ENCODE peak calls at places on chromosomes 12 and 14, in nine cellular contexts. One of them, this sample, is unnamed.

GRCh38 chr12:68641138-68641537 is 30.4 kb downstream of the RAP1B start:
- DNase-seq in T-helper 9 cell: no peak
- DNase-seq in iPS-NIHi11: no peak
- DNase-seq in HTR-8/SVneo: no peak
- DNase-seq in BE2C: no peak
- DNase-seq in RCC 7860: no peak
- DNase-seq in lower leg skin: no peak
- DNase-seq in glomerular endothelial cell: no peak
- DNase-seq in stimulated activated CD4-positive, alpha-beta T cell treated with anti-CD3 and anti-CD28 coated beads, Interleukin-2, amount 100 ng/mL, for 24 hours: peak; percentile 58
- DNase-seq in this sample: no peak

GRCh38 chr12:47343684-47344567 is 264.2 kb upstream of the AMIGO2 start:
- DNase-seq in glomerular endothelial cell: no peak
- DNase-seq in T-helper 9 cell: no peak
- DNase-seq in lower leg skin: no peak
- DNase-seq in stimulated activated CD4-positive, alpha-beta T cell treated with anti-CD3 and anti-CD28 coated beads, Interleukin-2, amount 100 ng/mL, for 24 hours: no peak
- DNase-seq in BE2C: no peak
- DNase-seq in HTR-8/SVneo: no peak
- DNase-seq in iPS-NIHi11: no peak
- DNase-seq in RCC 7860: no peak
- DNase-seq in this sample: no peak

GRCh38 chr14:49865431-49865859 is 12.9 kb upstream of the NEMF start:
- DNase-seq in RCC 7860: peak; percentile 22
- DNase-seq in glomerular endothelial cell: no peak
- DNase-seq in stimulated activated CD4-positive, alpha-beta T cell treated with anti-CD3 and anti-CD28 coated beads, Interleukin-2, amount 100 ng/mL, for 24 hours: peak; percentile 87
- DNase-seq in T-helper 9 cell: peak; percentile 77
- DNase-seq in BE2C: peak; percentile 82
- DNase-seq in iPS-NIHi11: peak; percentile 22
- DNase-seq in lower leg skin: peak; percentile 95
- DNase-seq in HTR-8/SVneo: no peak
- DNase-seq in this sample: no peak

GRCh38 chr14:97350894-97351713 is 553.9 kb downstream of the VRK1 start:
- DNase-seq in stimulated activated CD4-positive, alpha-beta T cell treated with anti-CD3 and anti-CD28 coated beads, Interleukin-2, amount 100 ng/mL, for 24 hours: no peak
- DNase-seq in glomerular endothelial cell: no peak
- DNase-seq in T-helper 9 cell: no peak
- DNase-seq in RCC 7860: no peak
- DNase-seq in HTR-8/SVneo: no peak
- DNase-seq in lower leg skin: no peak
- DNase-seq in iPS-NIHi11: no peak
- DNase-seq in BE2C: no peak
- DNase-seq in this sample: no peak

GRCh38 chr14:68738559-68738958 is 54.3 kb downstream of the ZFP36L1 start:
- DNase-seq in T-helper 9 cell: no peak
- DNase-seq in RCC 7860: no peak
- DNase-seq in stimulated activated CD4-positive, alpha-beta T cell treated with anti-CD3 and anti-CD28 coated beads, Interleukin-2, amount 100 ng/mL, for 24 hours: no peak
- DNase-seq in iPS-NIHi11: no peak
- DNase-seq in glomerular endothelial cell: no peak
- DNase-seq in lower leg skin: no peak
- DNase-seq in BE2C: no peak
- DNase-seq in HTR-8/SVneo: no peak
- DNase-seq in this sample: no peak

GRCh38 chr14:22819191-22819988 is 4.2 kb upstream of the SLC7A7 start:
- DNase-seq in glomerular endothelial cell: peak; percentile 56
- DNase-seq in T-helper 9 cell: no peak
- DNase-seq in HTR-8/SVneo: no peak
- DNase-seq in RCC 7860: no peak
- DNase-seq in lower leg skin: peak; percentile 92
- DNase-seq in BE2C: no peak
- DNase-seq in stimulated activated CD4-positive, alpha-beta T cell treated with anti-CD3 and anti-CD28 coated beads, Interleukin-2, amount 100 ng/mL, for 24 hours: no peak
- DNase-seq in iPS-NIHi11: no peak
- DNase-seq in this sample: no peak

GRCh38 chr14:90853116-90853515 is 36.9 kb upstream of the TTC7B start:
- DNase-seq in iPS-NIHi11: no peak
- DNase-seq in glomerular endothelial cell: no peak
- DNase-seq in RCC 7860: no peak
- DNase-seq in stimulated activated CD4-positive, alpha-beta T cell treated with anti-CD3 and anti-CD28 coated beads, Interleukin-2, amount 100 ng/mL, for 24 hours: no peak
- DNase-seq in HTR-8/SVneo: no peak
- DNase-seq in BE2C: no peak
- DNase-seq in T-helper 9 cell: no peak
- DNase-seq in lower leg skin: no peak
- DNase-seq in this sample: no peak

GRCh38 chr14:89125216-89125615 is 291.8 kb downstream of the FOXN3 start:
- DNase-seq in glomerular endothelial cell: no peak
- DNase-seq in T-helper 9 cell: no peak
- DNase-seq in lower leg skin: no peak
- DNase-seq in stimulated activated CD4-positive, alpha-beta T cell treated with anti-CD3 and anti-CD28 coated beads, Interleukin-2, amount 100 ng/mL, for 24 hours: no peak
- DNase-seq in BE2C: no peak
- DNase-seq in iPS-NIHi11: no peak
- DNase-seq in HTR-8/SVneo: no peak
- DNase-seq in RCC 7860: no peak
- DNase-seq in this sample: no peak

GRCh38 chr14:36580856-36581831 is 1.3 kb downstream of the NKX2-8 start:
- DNase-seq in T-helper 9 cell: no peak
- DNase-seq in BE2C: no peak
- DNase-seq in HTR-8/SVneo: peak; percentile 33
- DNase-seq in stimulated activated CD4-positive, alpha-beta T cell treated with anti-CD3 and anti-CD28 coated beads, Interleukin-2, amount 100 ng/mL, for 24 hours: no peak
- DNase-seq in RCC 7860: no peak
- DNase-seq in iPS-NIHi11: peak; percentile 77
- DNase-seq in lower leg skin: no peak
- DNase-seq in glomerular endothelial cell: no peak
- DNase-seq in this sample: no peak

GRCh38 chr14:31419179-31420012 is 954 bp downstream of the HEATR5A start:
- DNase-seq in HTR-8/SVneo: no peak
- DNase-seq in lower leg skin: no peak
- DNase-seq in RCC 7860: no peak
- DNase-seq in T-helper 9 cell: no peak
- DNase-seq in glomerular endothelial cell: no peak
- DNase-seq in iPS-NIHi11: no peak
- DNase-seq in stimulated activated CD4-positive, alpha-beta T cell treated with anti-CD3 and anti-CD28 coated beads, Interleukin-2, amount 100 ng/mL, for 24 hours: no peak
- DNase-seq in BE2C: no peak
- DNase-seq in this sample: no peak

GRCh38 chr12:123445388-123446344 is 9.2 kb upstream of the RILPL2 start:
- DNase-seq in HTR-8/SVneo: peak; percentile 23
- DNase-seq in BE2C: no peak
- DNase-seq in glomerular endothelial cell: peak; percentile 87
- DNase-seq in lower leg skin: no peak
- DNase-seq in T-helper 9 cell: no peak
- DNase-seq in RCC 7860: no peak
- DNase-seq in iPS-NIHi11: no peak
- DNase-seq in stimulated activated CD4-positive, alpha-beta T cell treated with anti-CD3 and anti-CD28 coated beads, Interleukin-2, amount 100 ng/mL, for 24 hours: no peak
- DNase-seq in this sample: no peak

This sample was measured in Panc1.